ENCODE peak calls at places on chromosome 22, in five cellular contexts. X is AG09309, B is HCT116, P is fibroblast of lung, K is GM20000. M is an unnamed sample.

GRCh38 chr22:45552580-45553332 is 50.1 kb downstream of the FBLN1 start:
- DNase-seq in P (peak; percentile 97), K (no peak), B (no peak), X (peak; percentile 86), M (peak; percentile 78)

GRCh38 chr22:45120931-45121330 is 42.8 kb upstream of the NUP50 start:
- DNase-seq in B (no peak), P (no peak), K (no peak), X (no peak), M (no peak)

GRCh38 chr22:27513021-27513420 is 288.5 kb downstream of the MN1 start:
- DNase-seq in P (no peak), K (no peak), X (no peak), B (no peak), M (no peak)

GRCh38 chr22:46482311-46482710 is 55.1 kb downstream of the CELSR1 start:
- DNase-seq in X (no peak), B (no peak), P (no peak), K (no peak), M (no peak)

GRCh38 chr22:29799217-29799680 is 32.1 kb downstream of the UQCR10 start:
- DNase-seq in P (peak; percentile 95), K (no peak), B (peak; percentile 58), X (peak; percentile 94), M (peak; percentile 78)

GRCh38 chr22:22392131-22392530 is 116.4 kb downstream of the ZNF280B start:
- DNase-seq in B (no peak), P (no peak), X (no peak), K (no peak), M (no peak)

GRCh38 chr22:27732391-27732790 is 69.2 kb downstream of the MN1 start:
- DNase-seq in B (no peak), X (no peak), K (no peak), P (no peak), M (no peak)

GRCh38 chr22:31160328-31160978 is 471 bp downstream of the RNF185 start:
- DNase-seq in K (no peak), P (peak; percentile 31), X (no peak), B (no peak), M (no peak)

GRCh38 chr22:37324340-37325023 is 42.2 kb downstream of the CYTH4 start:
- DNase-seq in K (no peak), B (no peak), X (no peak), P (no peak), M (no peak)

GRCh38 chr22:43884600-43885318 is 7.1 kb downstream of the PNPLA5 start:
- DNase-seq in K (peak; percentile 79), P (peak; percentile 53), B (no peak), X (no peak), M (peak; percentile 11)

GRCh38 chr22:39905686-39906085 is 4.8 kb downstream of the GRAP2 start:
- DNase-seq in P (no peak), K (no peak), X (no peak), B (no peak), M (no peak)

GRCh38 chr22:29815580-29815979 is 22.5 kb downstream of the ASCC2 start:
- DNase-seq in P (no peak), B (no peak), X (no peak), K (no peak), M (no peak)

DNA sequence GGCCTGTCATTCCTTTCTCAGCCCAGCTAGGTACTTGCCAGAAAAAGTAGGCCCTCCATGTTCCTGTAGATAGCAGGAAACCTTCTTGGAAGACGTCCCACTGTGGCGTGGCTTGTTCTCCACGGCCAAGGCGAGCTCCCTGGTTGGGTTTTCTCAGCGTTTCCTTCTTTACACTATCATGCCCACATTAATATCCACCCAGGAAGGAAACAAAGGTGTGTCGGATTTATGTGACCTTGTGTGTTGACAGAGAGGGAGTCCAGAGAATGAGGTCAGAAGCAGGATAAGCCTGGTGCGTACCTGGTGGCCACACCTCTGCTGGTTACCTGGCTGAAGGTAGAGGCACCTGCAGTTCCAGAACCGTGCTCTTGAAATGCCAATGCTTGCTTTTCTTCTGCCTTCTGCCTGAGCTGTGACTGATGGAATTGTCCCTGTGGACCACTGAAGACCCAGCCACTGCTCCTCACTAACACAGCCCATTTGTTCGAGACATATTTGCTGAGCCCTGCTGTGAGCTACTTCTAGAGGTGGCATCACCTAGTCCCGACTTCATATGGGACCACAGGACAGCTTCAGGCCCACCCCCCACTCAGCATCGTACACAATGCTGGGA is 7.9 kb downstream of the ASPHD2 start:
- DNase-seq in X (no peak), P (no peak), K (no peak), B (no peak), M (no peak)
- TF ChIP-seq CTCF in X (no peak), P (no peak), K (no peak), B (no peak), M (no peak)

DNA sequence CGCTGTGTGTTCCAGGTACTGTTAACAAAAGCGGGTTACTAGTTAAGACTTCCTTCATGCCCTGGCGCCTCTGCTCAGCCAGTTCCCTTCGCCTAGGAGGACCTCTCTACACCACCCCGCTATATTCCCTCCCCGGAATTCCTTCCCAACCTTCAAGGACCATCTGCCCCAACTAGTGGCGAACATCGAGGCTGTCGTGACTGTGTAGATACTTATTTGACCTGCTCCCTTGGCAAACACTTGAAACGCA is 450 bp upstream of the BCL2L13 start:
- DNase-seq in B (no peak), P (no peak), X (no peak), K (peak; percentile 36), M (no peak)
- TF ChIP-seq CTCF in B (no peak), P (no peak), X (peak; percentile 17), K (no peak), M (peak; percentile 48)

DNA sequence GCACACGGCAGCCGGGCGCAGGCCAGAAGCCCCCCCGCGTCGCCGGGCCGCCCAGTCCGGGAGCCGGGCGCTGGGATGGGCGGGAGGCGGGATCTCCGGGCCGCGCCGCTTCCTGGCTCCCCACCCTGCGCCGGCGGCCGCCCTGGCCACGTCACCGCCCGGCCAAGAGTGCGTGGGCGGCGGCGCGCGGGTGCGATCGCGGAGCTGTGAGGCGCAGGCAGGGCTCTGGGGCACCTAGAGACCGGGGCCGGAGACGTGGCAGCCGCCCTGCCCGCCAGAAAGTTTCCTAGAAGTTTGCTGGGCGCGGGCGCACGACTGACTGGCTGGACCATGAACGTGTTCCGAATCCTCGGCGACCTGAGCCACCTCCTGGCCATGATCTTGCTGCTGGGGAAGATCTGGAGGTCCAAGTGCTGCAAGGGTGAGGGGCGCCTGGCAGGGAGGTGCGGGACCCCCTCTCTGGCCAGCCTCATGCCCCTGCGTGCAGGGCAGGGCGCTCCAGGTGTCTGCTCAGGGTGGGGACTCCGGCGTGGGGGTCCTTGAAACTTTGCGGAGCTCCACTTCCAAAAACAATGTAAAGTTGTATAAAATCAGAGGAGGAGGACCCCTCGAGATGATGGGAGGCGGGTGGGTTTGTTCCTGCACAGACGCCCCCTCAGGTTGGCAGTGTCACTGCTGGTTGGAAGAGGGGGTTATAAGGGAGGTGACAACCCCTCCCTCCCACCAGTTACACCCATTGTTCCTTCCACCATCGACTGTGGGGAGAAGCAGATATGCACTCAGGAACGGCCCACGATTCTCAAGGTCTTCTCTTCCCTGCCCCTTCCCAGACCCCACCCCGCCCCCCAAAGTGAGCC is at the start of gene KDELR3:
- DNase-seq in K (peak; percentile 92), X (no peak), P (peak; percentile 55), B (peak; percentile 15), M (peak; percentile 40)
- TF ChIP-seq CTCF in K (no peak), X (peak; percentile 12), P (peak; percentile 8), B (peak; percentile 26), M (peak; percentile 48)

GRCh38 chr22:50014053-50014501 is 1.5 kb upstream of the IL17REL start:
- DNase-seq in B (no peak), X (no peak), P (no peak), K (no peak), M (no peak)

GRCh38 chr22:50011447-50012200 is 941 bp downstream of the IL17REL start:
- DNase-seq in K (no peak), B (no peak), X (no peak), P (no peak), M (no peak)

GRCh38 chr22:50014655-50015401 is 2.3 kb upstream of the IL17REL start:
- DNase-seq in K (no peak), B (no peak), X (no peak), P (no peak), M (no peak)

GRCh38 chr22:50010676-50011446 is 1.7 kb downstream of the IL17REL start:
- DNase-seq in K (peak; percentile 92), P (no peak), B (no peak), X (no peak), M (no peak)

DNA sequence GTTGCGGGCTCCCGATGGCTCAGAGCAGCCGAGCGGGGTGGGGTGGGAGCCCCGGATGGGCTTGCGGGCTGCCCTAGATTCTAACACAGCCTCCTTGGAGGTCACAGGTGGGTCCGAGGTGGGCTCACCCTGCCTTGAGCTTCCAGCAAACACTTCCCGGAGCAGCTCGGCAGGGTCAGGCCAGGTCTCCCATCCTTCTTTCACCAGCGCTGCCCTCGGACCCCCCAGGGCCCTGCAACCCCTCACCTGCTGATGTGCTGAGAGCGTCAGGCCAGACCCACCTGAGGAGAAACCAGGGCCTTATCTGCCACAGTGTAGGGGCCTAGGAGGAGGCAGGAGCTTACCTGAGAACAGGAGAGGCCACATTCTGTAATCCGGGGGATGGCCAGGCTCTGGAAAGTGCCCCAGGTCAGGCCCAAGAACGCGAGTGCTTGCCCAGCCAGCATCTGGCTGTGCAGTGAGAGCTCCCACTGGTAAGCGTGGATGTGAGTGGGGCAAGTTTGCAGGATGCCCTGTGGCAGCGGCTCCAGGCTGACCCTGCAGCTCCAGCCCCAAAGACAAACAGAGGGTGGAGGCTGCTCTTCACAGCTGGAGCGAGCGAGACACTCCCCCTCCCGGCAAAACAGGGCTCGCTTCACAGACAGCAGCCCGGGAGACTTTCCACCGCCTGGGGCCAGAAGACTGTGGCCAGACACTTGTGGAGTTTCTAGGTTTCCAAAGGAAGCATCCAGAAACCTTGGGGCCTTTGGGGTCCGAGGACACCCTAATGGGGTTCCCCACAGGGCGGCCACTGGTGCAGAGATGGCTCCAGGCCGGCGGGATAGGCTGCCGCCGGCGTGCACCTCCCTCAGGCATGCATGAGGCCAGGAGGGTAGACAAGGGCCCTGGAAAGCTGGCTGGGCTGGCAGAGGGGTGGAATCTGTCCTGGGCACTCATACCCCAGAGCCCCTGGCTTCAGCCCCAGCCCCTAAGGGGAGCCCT is at the start of gene IL17REL:
- DNase-seq in P (peak; percentile 19), B (no peak), K (no peak), X (no peak), M (no peak)
- TF ChIP-seq CTCF in P (peak; percentile 25), B (no peak), K (no peak), X (peak; percentile 37), M (peak; percentile 51)

DNA sequence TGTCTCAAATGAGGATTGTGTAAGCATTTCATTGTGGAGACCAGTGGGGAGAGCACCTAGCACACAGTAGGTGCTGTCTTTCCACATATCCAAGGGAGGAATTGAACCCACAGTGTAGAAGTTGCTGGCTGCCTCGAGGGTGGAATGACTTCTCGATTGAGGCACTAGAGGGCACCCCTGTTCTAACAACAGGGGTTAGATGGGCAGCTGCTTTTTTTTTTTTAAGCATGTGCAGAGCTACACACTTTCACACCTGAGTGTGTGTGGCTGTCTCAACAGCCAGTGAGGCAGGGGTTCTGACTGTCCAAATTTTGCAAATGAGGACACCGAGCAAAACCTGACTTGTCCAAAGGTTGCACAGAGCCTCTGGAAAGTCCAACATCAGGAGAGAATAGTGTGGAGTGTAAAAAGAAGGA is 118.2 kb upstream of the CRYBB3 start:
- DNase-seq in B (peak; percentile 15), K (peak; percentile 67), P (peak; percentile 14), X (no peak), M (no peak)
- TF ChIP-seq CTCF in B (peak; percentile 76), K (peak; percentile 51), P (peak; percentile 33), X (peak; percentile 20), M (peak; percentile 58)

M was measured in brain microvascular endothelial cell.